ENCODE peak calls at places on chromosome 13, in ten cellular contexts. E is CD8-positive, alpha-beta memory T cell; W is vagina; K is left ventricle myocardium inferior; I is heart left ventricle; H is pancreas; G is PC-9; Y is naive thymus-derived CD4-positive, alpha-beta T cell; A is neural progenitor cell; M is testis. R is an unnamed sample. For H3K9me3 and H3K4me1, the result is how much of the 10 kb centered on the place peaks cover.

GRCh38 chr13:68509734-68510621 is 1279.8 kb upstream of the PCDH9 start:
- DNase-seq in A (no peak), K (no peak), G (no peak), I (no peak), Y (no peak), E (no peak), W (no peak), H (no peak), M (no peak), R (no peak)

GRCh38 chr13:90738881-90739280 is 608.6 kb upstream of the MIR17HG start:
- DNase-seq in K (no peak), Y (no peak), A (no peak), G (no peak), E (no peak), H (no peak), M (no peak), I (no peak), W (no peak), R (no peak)

GRCh38 chr13:47117268-47117667 is 220.4 kb upstream of the HTR2A start:
- DNase-seq in W (no peak), Y (no peak), H (no peak), M (no peak), K (no peak), I (no peak), G (no peak), A (no peak), E (no peak), R (no peak)

GRCh38 chr13:113321546-113321945 is 24.5 kb downstream of the LAMP1 start:
- DNase-seq in A (no peak), M (no peak), H (no peak), Y (no peak), E (no peak), K (no peak), W (no peak), G (no peak), I (peak), R (no peak)

GRCh38 chr13:27638521-27638920 is 16.8 kb downstream of the POLR1D start:
- DNase-seq in E (no peak), H (no peak), Y (no peak), M (peak), I (no peak), A (no peak), W (no peak), G (no peak), K (no peak), R (no peak)

GRCh38 chr13:107301724-107302374 is 733.9 kb upstream of the ARGLU1 start:
- DNase-seq in A (peak), G (no peak), I (no peak), Y (no peak), H (no peak), M (no peak), W (no peak), K (no peak), E (no peak), R (no peak)

GRCh38 chr13:94416454-94417080 is 62.9 kb downstream of the DCT start:
- DNase-seq in K (no peak), A (peak), H (no peak), Y (no peak), W (no peak), I (no peak), M (peak), E (no peak), G (peak), R (no peak)

GRCh38 chr13:25085125-25085742 is 10.7 kb upstream of the PABPC3 start:
- DNase-seq in A (peak), I (no peak), M (peak), H (no peak), K (no peak), W (no peak), G (peak), Y (peak), E (no peak), R (no peak)

GRCh38 chr13:44758595-44759221 is 182.6 kb upstream of the TSC22D1 start:
- DNase-seq in W (no peak), A (no peak), K (no peak), M (no peak), G (peak), H (no peak), I (no peak), E (no peak), Y (no peak), R (no peak)

GRCh38 chr13:75635621-75636338 is at the start of gene LMO7:
- DNase-seq in I (peak), K (peak), H (peak), M (peak), E (peak), A (peak), G (peak), Y (peak), W (no peak), R (peak)

GRCh38 chr13:46908511-46908910 is 11.7 kb upstream of the HTR2A start:
- DNase-seq in M (no peak), G (no peak), I (no peak), W (no peak), Y (no peak), A (no peak), H (no peak), K (no peak), E (no peak), R (no peak)

GRCh38 chr13:45817833-45818232 is 33.7 kb downstream of the SIAH3 start:
- DNase-seq in K (no peak), Y (no peak), I (no peak), E (no peak), M (no peak), A (no peak), H (no peak), W (peak), G (no peak), R (no peak)

GRCh38 chr13:111517641-111518010 is 197.2 kb downstream of the TEX29 start:
- DNase-seq in K (no peak), M (peak), G (no peak), A (no peak), I (no peak), E (no peak), H (no peak), W (no peak), Y (no peak), R (no peak)

GRCh38 chr13:24040835-24041234 is 119.7 kb upstream of the SPATA13 start:
- DNase-seq in G (no peak), H (no peak), I (no peak), A (peak), M (no peak), K (no peak), E (no peak), Y (no peak), W (no peak), R (no peak)

GRCh38 chr13:52849727-52850395 is 1.4 kb upstream of the PCDH8 start:
- DNase-seq in K (no peak), A (peak), W (no peak), Y (no peak), M (no peak), I (no peak), H (no peak), E (no peak), G (no peak), R (no peak)

GRCh38 chr13:36966404-36966803 is 32.7 kb downstream of the ALG5 start:
- DNase-seq in H (no peak), A (no peak), K (no peak), E (no peak), Y (no peak), W (no peak), M (no peak), I (no peak), G (no peak), R (no peak)
- H3K9me3 ChIP-seq in H (under half), A (under half), K (under half), E (under half), Y (under half), W (under half), M (under half), I (under half), G (under half), R (under half)

DNA sequence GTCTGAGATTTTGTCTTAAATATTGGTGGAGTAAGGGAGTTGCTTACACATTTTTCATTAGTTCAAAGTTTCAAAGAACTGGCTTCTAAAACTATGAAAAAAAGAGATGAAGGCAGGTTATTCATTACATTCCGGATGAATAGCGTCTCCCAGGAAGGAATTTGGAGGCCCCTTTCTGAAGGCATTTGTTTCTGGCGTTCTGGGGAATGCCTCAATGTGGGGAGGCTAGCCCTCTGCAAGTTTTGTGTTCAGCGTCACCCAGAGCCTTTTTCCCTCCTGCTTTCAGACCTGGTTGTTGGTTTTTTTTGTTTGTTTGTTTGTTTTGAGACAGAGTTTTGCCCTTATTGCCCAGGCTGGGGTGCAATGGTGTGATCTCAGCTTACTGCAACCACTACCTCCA is 21.0 kb downstream of the FAM124A start:
- DNase-seq in Y (no peak), G (no peak), W (peak), H (no peak), I (no peak), E (no peak), A (peak), K (no peak), M (no peak), R (no peak)
- H3K4me1 ChIP-seq in Y (under half), G (under half), W (under half), H (under half), I (under half), E (under half), A (half or more), K (half or more), M (under half), R (under half)

GRCh38 chr13:19158526-19158925 is 23.1 kb downstream of the TUBA3C start:
- DNase-seq in G (no peak), A (no peak), W (no peak), E (no peak), H (no peak), I (no peak), Y (no peak), K (no peak), M (no peak), R (no peak)

GRCh38 chr13:19159181-19159580 is 22.4 kb downstream of the TUBA3C start:
- DNase-seq in A (no peak), E (no peak), M (no peak), H (no peak), I (no peak), W (no peak), G (no peak), Y (no peak), K (no peak), R (no peak)

GRCh38 chr13:19156013-19156825 is 25.4 kb downstream of the TUBA3C start:
- DNase-seq in K (no peak), Y (no peak), G (no peak), A (no peak), M (no peak), W (no peak), I (no peak), H (no peak), E (no peak), R (no peak)

GRCh38 chr13:19157461-19157860 is 24.2 kb downstream of the TUBA3C start:
- DNase-seq in I (no peak), H (no peak), G (no peak), E (no peak), W (no peak), A (no peak), Y (no peak), K (no peak), M (no peak), R (no peak)

GRCh38 chr13:19158006-19158405 is 23.6 kb downstream of the TUBA3C start:
- DNase-seq in W (no peak), K (no peak), H (no peak), A (no peak), G (no peak), I (no peak), M (no peak), E (no peak), Y (no peak), R (no peak)
- H3K9me3 ChIP-seq in W (under half), K (under half), H (under half), A (under half), G (under half), I (under half), M (under half), E (under half), Y (under half), R (under half)

DNA sequence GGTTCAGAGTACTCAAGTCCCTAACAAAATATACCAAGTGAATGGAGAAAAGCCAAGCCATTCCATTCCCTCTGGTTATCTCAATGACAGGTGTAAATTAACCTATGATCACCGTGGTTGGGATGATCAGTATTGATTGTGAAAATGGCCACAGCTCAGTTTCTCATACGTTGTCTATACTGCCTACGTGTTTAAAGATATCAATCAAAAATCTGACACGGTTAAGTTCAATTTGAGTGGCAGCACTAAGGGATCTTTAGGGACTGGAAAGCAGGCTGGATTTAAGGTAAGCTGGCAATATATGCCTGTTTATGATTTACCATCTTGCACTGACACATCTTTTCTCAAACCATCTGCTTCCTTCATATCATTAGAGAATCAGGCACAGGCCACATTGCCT is 907.9 kb downstream of the PCDH9 start:
- DNase-seq in M (no peak), W (no peak), K (no peak), G (no peak), H (no peak), Y (no peak), E (no peak), I (no peak), A (no peak), R (no peak)
- H3K4me1 ChIP-seq in M (under half), W (under half), K (under half), G (under half), H (under half), Y (under half), E (under half), I (under half), A (under half), R (under half)

GRCh38 chr13:62139597-62139996 is 723.9 kb upstream of the PCDH20 start:
- DNase-seq in E (no peak), H (no peak), W (no peak), K (no peak), I (no peak), G (no peak), M (no peak), A (no peak), Y (no peak), R (no peak)

GRCh38 chr13:62137629-62138405 is 722.2 kb upstream of the PCDH20 start:
- DNase-seq in A (no peak), Y (no peak), M (no peak), I (no peak), K (no peak), E (no peak), G (no peak), H (no peak), W (no peak), R (no peak)

GRCh38 chr13:62142048-62142447 is 726.4 kb upstream of the PCDH20 start:
- DNase-seq in E (no peak), A (no peak), M (no peak), G (no peak), Y (no peak), I (no peak), K (no peak), H (no peak), W (no peak), R (no peak)
- H3K9me3 ChIP-seq in E (under half), A (under half), M (under half), G (under half), Y (under half), I (under half), K (half or more), H (under half), W (under half), R (under half)

R was measured in lower lobe of right lung.